ENCODE peak calls at places on chromosomes 3 and 15, in four cellular contexts. V is cardiac fibroblast, R is hepatocyte, A is brain microvascular endothelial cell. P is an unnamed sample.
A peak's percentile ranks its signal among the peaks of the same experiment; 100 is the strongest.

GRCh38 chr3:186757686-186758220 is 25.6 kb upstream of the EIF4A2 start:
- DNase-seq in V (no peak), R (no peak), A (no peak), P (no peak)

GRCh38 chr3:4865714-4866113 is 113.5 kb upstream of the BHLHE40 start:
- DNase-seq in V (peak; percentile 18), R (no peak), A (no peak), P (no peak)

GRCh38 chr15:24823473-24823872 is 131.3 kb upstream of the SNRPN start:
- DNase-seq in V (no peak), R (peak; percentile 84), A (no peak), P (no peak)

GRCh38 chr3:148816427-148816826 is 11.2 kb upstream of the CPB1 start:
- DNase-seq in V (no peak), R (no peak), A (no peak), P (no peak)

GRCh38 chr15:66774001-66774814 is 72.2 kb downstream of the SMAD6 start:
- DNase-seq in V (peak; percentile 77), R (peak; percentile 89), A (peak; percentile 59), P (no peak)

GRCh38 chr3:49600781-49601180 is 46.5 kb downstream of the BSN start:
- DNase-seq in V (no peak), R (no peak), A (no peak), P (no peak)

GRCh38 chr3:195269375-195270078 is 1.4 kb downstream of the XXYLT1 start:
- DNase-seq in V (no peak), R (no peak), A (no peak), P (no peak)

GRCh38 chr15:88603885-88604284 is 17.3 kb upstream of the AEN start:
- DNase-seq in V (no peak), R (no peak), A (no peak), P (no peak)

GRCh38 chr3:159732172-159733111 is 256.2 kb upstream of the IL12A start:
- DNase-seq in V (peak; percentile 64), R (peak; percentile 15), A (peak; percentile 73), P (peak; percentile 64)

GRCh38 chr15:97968380-97968779 is 7.9 kb downstream of the ARRDC4 start:
- DNase-seq in V (peak; percentile 61), R (no peak), A (peak; percentile 2), P (peak; percentile 27)

GRCh38 chr3:66028457-66028856 is 10.3 kb downstream of the MAGI1 start:
- DNase-seq in V (no peak), R (no peak), A (no peak), P (no peak)

GRCh38 chr3:160756907-160757623 is 1.0 kb downstream of the PPM1L start:
- DNase-seq in V (no peak), R (peak; percentile 13), A (no peak), P (no peak)

GRCh38 chr3:29181149-29181780 is 99.6 kb upstream of the RBMS3 start:
- DNase-seq in V (no peak), R (no peak), A (no peak), P (no peak)

GRCh38 chr3:37969601-37970100 is 20.9 kb upstream of the VILL start:
- DNase-seq in V (no peak), R (no peak), A (no peak), P (peak; percentile 24)

GRCh38 chr3:62188547-62189375 is 184.6 kb downstream of the FEZF2 start:
- DNase-seq in V (peak; percentile 85), R (peak; percentile 87), A (peak; percentile 75), P (peak; percentile 43)

GRCh38 chr3:177421176-177421782 is 224.0 kb upstream of the TBL1XR1 start:
- DNase-seq in V (no peak), R (peak; percentile 32), A (no peak), P (no peak)

GRCh38 chr3:124826703-124827102 is 60.5 kb downstream of the ITGB5 start:
- DNase-seq in V (peak; percentile 79), R (no peak), A (peak; percentile 79), P (peak; percentile 58)

GRCh38 chr3:36210840-36211655 is 169.3 kb upstream of the STAC start:
- DNase-seq in V (no peak), R (no peak), A (no peak), P (peak; percentile 13)

GRCh38 chr15:70097337-70098169 is at the start of gene TLE3:
- DNase-seq in V (peak; percentile 99), R (peak; percentile 99), A (peak; percentile 99), P (peak; percentile 97)

GRCh38 chr3:124707667-124708066 is 22.6 kb upstream of the UMPS start:
- DNase-seq in V (peak; percentile 90), R (peak; percentile 45), A (peak; percentile 87), P (peak; percentile 83)

GRCh38 chr3:45322616-45323015 is 65.8 kb upstream of the LARS2 start:
- DNase-seq in V (no peak), R (no peak), A (no peak), P (no peak)

GRCh38 chr3:30680789-30681188 is 74.4 kb downstream of the TGFBR2 start:
- DNase-seq in V (peak; percentile 42), R (no peak), A (no peak), P (no peak)

GRCh38 chr3:186235554-186235953 is 126.5 kb downstream of the DGKG start:
- DNase-seq in V (no peak), R (no peak), A (no peak), P (no peak)

GRCh38 chr3:71562938-71563337 is 20.6 kb downstream of the FOXP1 start:
- DNase-seq in V (no peak), R (no peak), A (no peak), P (no peak)

GRCh38 chr3:71559021-71559420 is 24.5 kb downstream of the FOXP1 start:
- DNase-seq in V (no peak), R (no peak), A (no peak), P (no peak)

GRCh38 chr3:71563827-71564226 is 19.7 kb downstream of the FOXP1 start:
- DNase-seq in V (no peak), R (no peak), A (no peak), P (no peak)

GRCh38 chr3:71559578-71560162 is 23.9 kb downstream of the FOXP1 start:
- DNase-seq in V (no peak), R (no peak), A (no peak), P (no peak)

DNA sequence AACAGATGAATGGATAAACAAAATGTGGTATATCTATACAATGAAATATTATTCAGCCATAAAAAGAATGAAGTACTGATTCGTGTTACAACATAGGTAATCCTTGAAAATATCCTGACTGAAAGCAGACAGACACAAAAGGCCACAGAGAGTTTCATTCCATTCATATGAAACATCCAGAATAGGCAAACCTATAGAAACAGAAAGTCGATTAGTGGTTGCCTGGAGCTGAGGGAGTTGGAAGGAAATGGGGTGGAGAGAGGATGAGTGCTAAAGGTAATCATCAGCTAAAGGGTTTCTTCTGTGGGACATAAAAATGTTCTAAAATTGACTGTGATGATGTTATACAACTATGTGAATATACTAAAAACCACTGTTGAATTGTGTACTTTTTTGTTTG is 22.9 kb downstream of the FOXP1 start:
- DNase-seq in V (peak; percentile 34), R (no peak), A (no peak), P (no peak)
- H3K4me3 ChIP-seq in V (no peak overlapping the region), R (no peak overlapping the region), A (no peak overlapping the region), P (no peak overlapping the region)

GRCh38 chr3:33218446-33219174 is at the start of gene SUSD5:
- DNase-seq in V (peak; percentile 61), R (peak; percentile 38), A (peak; percentile 33), P (no peak)

GRCh38 chr3:33221241-33221640 is 2.6 kb upstream of the SUSD5 start:
- DNase-seq in V (no peak), R (no peak), A (no peak), P (no peak)

GRCh38 chr3:33218072-33218445 is 551 bp downstream of the SUSD5 start:
- DNase-seq in V (peak; percentile 28), R (no peak), A (peak; percentile 10), P (no peak)

GRCh38 chr3:33215739-33216138 is 2.9 kb downstream of the SUSD5 start:
- DNase-seq in V (no peak), R (no peak), A (no peak), P (no peak)

DNA sequence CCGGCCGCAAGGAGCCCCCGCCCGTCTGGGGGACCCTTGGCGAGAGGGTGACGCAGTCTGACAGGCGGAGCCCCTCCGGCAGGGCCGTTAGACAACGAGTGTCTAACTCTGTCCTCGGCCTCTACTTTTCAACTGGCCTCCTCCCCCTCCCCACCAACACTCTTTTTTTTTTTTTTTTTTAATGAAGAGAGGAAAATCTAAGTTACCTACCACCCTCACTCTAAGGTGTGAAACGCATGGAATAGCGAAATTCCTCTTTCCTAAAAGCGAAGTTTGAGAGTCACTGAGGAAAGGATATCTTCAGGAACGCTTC is 521 bp upstream of the SUSD5 start:
- DNase-seq in V (no peak), R (no peak), A (no peak), P (no peak)
- H3K4me3 ChIP-seq in V (peak overlapping the region; percentile 61), R (peak overlapping the region; percentile 42), A (peak overlapping the region; percentile 72), P (peak overlapping the region; percentile 60)

GRCh38 chr3:122013448-122013925 is 8.6 kb downstream of the ILDR1 start:
- DNase-seq in V (no peak), R (peak; percentile 28), A (no peak), P (no peak)
- H3K4me3 ChIP-seq in V (no peak overlapping the region), R (no peak overlapping the region), A (no peak overlapping the region), P (no peak overlapping the region)

GRCh38 chr15:90869140-90869541 is 753 bp downstream of the FURIN start:
- DNase-seq in V (no peak), R (no peak), A (no peak), P (no peak)
- H3K4me3 ChIP-seq in V (no peak overlapping the region), R (no peak overlapping the region), A (no peak overlapping the region), P (no peak overlapping the region)